ENCODE peak calls at places on chromosomes 11 and 22, in nine cellular contexts. T, I, Q, K, L, J, C, W and G are unnamed samples.

GRCh38 chr11:68460741-68461283 is at the start of gene PPP6R3:
- DNase-seq in T (no peak), I (no peak), Q (no peak), K (peak), L (no peak), J (no peak), C (no peak), W (peak), G (no peak)

GRCh38 chr22:41240377-41241132 is at the start of gene CHADL:
- DNase-seq in T (no peak), I (peak), Q (no peak), K (no peak), L (peak), J (no peak), C (no peak), W (no peak), G (peak)

GRCh38 chr11:31254411-31254810 is 115.1 kb downstream of the DCDC1 start:
- DNase-seq in T (no peak), I (no peak), Q (no peak), K (peak), L (no peak), J (no peak), C (no peak), W (no peak), G (no peak)

GRCh38 chr11:83292709-83293435 is 6.7 kb upstream of the CCDC90B start:
- DNase-seq in T (peak), I (peak), Q (peak), K (peak), L (peak), J (peak), C (peak), W (peak), G (peak)

GRCh38 chr22:40040927-40041326 is 46.2 kb downstream of the FAM83F start:
- DNase-seq in T (peak), I (no peak), Q (no peak), K (peak), L (no peak), J (no peak), C (peak), W (no peak), G (no peak)

GRCh38 chr11:38791346-38791961 is 2193.4 kb upstream of the RAG2 start:
- DNase-seq in T (peak), I (peak), Q (peak), K (peak), L (peak), J (peak), C (peak), W (peak), G (peak)

GRCh38 chr22:42811510-42811909 is 45.6 kb downstream of the ARFGAP3 start:
- DNase-seq in T (no peak), I (no peak), Q (no peak), K (no peak), L (no peak), J (no peak), C (no peak), W (no peak), G (no peak)

GRCh38 chr11:3158821-3159220 is 6.3 kb downstream of the OSBPL5 start:
- DNase-seq in T (no peak), I (no peak), Q (no peak), K (no peak), L (no peak), J (no peak), C (no peak), W (no peak), G (no peak)

GRCh38 chr22:19143967-19144400 is 467 bp downstream of the ESS2 start:
- DNase-seq in T (no peak), I (no peak), Q (peak), K (peak), L (no peak), J (no peak), C (no peak), W (no peak), G (no peak)
- TF ChIP-seq EZH2phosphoT487 in T (no peak), I (no peak), Q (no peak), K (no peak), L (no peak), J (no peak), C (no peak), W (no peak), G (no peak)

GRCh38 chr11:76665921-76666351 is 4.6 kb downstream of the LRRC32 start:
- DNase-seq in T (no peak), I (no peak), Q (peak), K (no peak), L (peak), J (no peak), C (no peak), W (no peak), G (no peak)
- H3K4me3 ChIP-seq in T (no peak), I (no peak), Q (peak), K (no peak), L (no peak), J (no peak), C (no peak), W (no peak), G (no peak)

DNA sequence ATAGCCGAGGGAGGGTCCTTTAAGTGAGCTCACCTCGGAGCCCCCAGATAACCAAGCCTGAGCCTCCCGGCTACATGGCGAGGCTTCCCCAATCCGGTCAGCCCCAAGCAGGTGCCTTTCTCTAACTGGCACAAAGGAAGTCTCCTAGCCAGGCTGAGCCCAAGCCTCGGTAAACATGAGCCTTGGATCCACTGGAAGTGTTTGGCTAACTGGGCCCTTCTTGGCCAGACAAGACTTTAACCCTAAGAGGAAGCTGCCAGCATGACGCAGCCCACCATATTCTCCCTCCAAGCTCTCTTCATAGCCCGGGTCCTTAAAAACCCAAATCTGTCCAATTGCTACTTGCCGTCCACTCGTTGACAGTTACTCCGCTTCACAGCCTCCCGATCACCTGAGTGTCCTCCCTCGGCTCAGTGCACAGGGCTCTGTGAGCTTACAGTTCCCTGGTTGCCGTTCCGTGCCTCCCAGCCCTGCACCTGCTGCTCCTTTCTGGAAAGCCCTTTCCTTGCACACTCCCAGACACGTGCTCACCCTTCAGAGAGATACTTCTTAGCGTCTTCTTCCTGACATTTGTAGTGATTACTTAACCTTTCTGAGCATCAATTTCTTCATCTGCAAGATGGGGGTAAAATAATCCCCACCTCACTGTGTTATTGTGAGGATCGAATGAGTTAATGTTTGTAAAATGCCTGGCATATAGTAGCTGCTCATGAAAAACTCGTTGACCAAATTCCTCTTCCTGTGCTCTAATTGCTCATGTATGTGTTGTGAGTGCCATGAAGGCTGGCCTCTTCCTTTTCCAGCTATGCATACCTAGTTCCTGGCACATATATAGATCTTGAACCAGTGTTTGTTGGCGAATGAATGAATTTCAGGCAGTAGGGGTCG is 25.6 kb downstream of the TXN2 start:
- DNase-seq in T (no peak), I (no peak), Q (no peak), K (no peak), L (no peak), J (no peak), C (peak), W (no peak), G (no peak)
- TF ChIP-seq EZH2phosphoT487 in T (no peak), I (no peak), Q (no peak), K (no peak), L (no peak), J (no peak), C (no peak), W (no peak), G (no peak)

GRCh38 chr11:35173620-35174278 is 34.8 kb downstream of the CD44 start:
- DNase-seq in T (peak), I (no peak), Q (no peak), K (no peak), L (no peak), J (no peak), C (no peak), W (no peak), G (no peak)
- H3K4me3 ChIP-seq in T (no peak), I (no peak), Q (no peak), K (no peak), L (no peak), J (no peak), C (no peak), W (peak), G (no peak)

GRCh38 chr11:88414981-88415391 is 77.5 kb upstream of the CTSC start:
- DNase-seq in T (peak), I (no peak), Q (no peak), K (no peak), L (no peak), J (no peak), C (no peak), W (peak), G (no peak)
- TF ChIP-seq EZH2phosphoT487 in T (no peak), I (no peak), Q (no peak), K (no peak), L (no peak), J (no peak), C (no peak), W (no peak), G (no peak)

GRCh38 chr11:1862588-1863351 is 9.9 kb downstream of the LSP1 start:
- DNase-seq in T (no peak), I (no peak), Q (no peak), K (peak), L (no peak), J (peak), C (no peak), W (no peak), G (no peak)
- H3K4me3 ChIP-seq in T (no peak), I (no peak), Q (no peak), K (no peak), L (no peak), J (peak), C (no peak), W (no peak), G (no peak)

GRCh38 chr11:13375798-13376197 is 87.2 kb downstream of the BTBD10 start:
- DNase-seq in T (no peak), I (no peak), Q (no peak), K (no peak), L (no peak), J (no peak), C (no peak), W (no peak), G (no peak)
- TF ChIP-seq EZH2phosphoT487 in T (no peak), I (no peak), Q (no peak), K (no peak), L (no peak), J (no peak), C (no peak), W (no peak), G (no peak)

GRCh38 chr11:78577495-78577894 is 2.8 kb upstream of the NARS2 start:
- DNase-seq in T (no peak), I (no peak), Q (no peak), K (no peak), L (no peak), J (no peak), C (no peak), W (no peak), G (no peak)
- H3K4me3 ChIP-seq in T (no peak), I (no peak), Q (no peak), K (no peak), L (no peak), J (no peak), C (no peak), W (no peak), G (no peak)